ENCODE peak calls at places on chromosome 7, in eight cellular contexts. Y, K, P, H, A, L, Q and N are unnamed samples.

GRCh38 chr7:106421181-106421762 is 136.5 kb upstream of the NAMPT start:
- DNase-seq in Y (no peak), H (no peak), L (peak), Q (no peak), P (no peak), K (peak), A (peak), N (peak)

GRCh38 chr7:14759785-14760184 is 142.8 kb downstream of the DGKB start:
- DNase-seq in Q (no peak), H (no peak), K (no peak), P (no peak), A (peak), Y (no peak), L (peak), N (no peak)

GRCh38 chr7:73715648-73716317 is 3.7 kb downstream of the STX1A start:
- DNase-seq in P (peak), K (no peak), L (peak), Q (peak), H (peak), A (peak), Y (no peak), N (peak)

GRCh38 chr7:94047965-94048364 is 43.8 kb upstream of the BET1 start:
- DNase-seq in L (no peak), A (no peak), Y (no peak), K (no peak), H (no peak), Q (no peak), P (no peak), N (no peak)

GRCh38 chr7:29563590-29564454 is at the start of gene PRR15:
- DNase-seq in H (peak), Q (no peak), A (peak), Y (peak), P (no peak), K (peak), L (peak), N (peak)

GRCh38 chr7:30799976-30800661 is 28.9 kb downstream of the MINDY4 start:
- DNase-seq in Q (no peak), L (no peak), P (no peak), A (peak), H (no peak), Y (no peak), K (no peak), N (no peak)

GRCh38 chr7:21318190-21318915 is 109.5 kb upstream of the SP4 start:
- DNase-seq in Y (no peak), A (peak), P (no peak), L (peak), Q (no peak), H (peak), K (no peak), N (no peak)

GRCh38 chr7:79749851-79750250 is 296.4 kb upstream of the MAGI2 start:
- DNase-seq in H (no peak), A (no peak), L (no peak), P (no peak), Q (no peak), K (no peak), Y (no peak), N (no peak)

GRCh38 chr7:4209966-4210365 is 472.1 kb upstream of the FOXK1 start:
- DNase-seq in Y (no peak), H (no peak), A (no peak), K (no peak), P (no peak), L (no peak), Q (no peak), N (no peak)

GRCh38 chr7:1664711-1665591 is 5.1 kb upstream of the ELFN1 start:
- DNase-seq in H (peak), K (peak), L (peak), Y (peak), P (peak), A (peak), Q (peak), N (peak)

GRCh38 chr7:117582219-117582704 is 102.4 kb downstream of the CFTR start:
- DNase-seq in A (peak), Q (no peak), P (no peak), H (peak), K (no peak), Y (no peak), L (peak), N (peak)

GRCh38 chr7:140640060-140640611 is 477 bp downstream of the DENND2A start:
- DNase-seq in L (peak), Y (peak), A (peak), H (peak), K (no peak), P (no peak), Q (no peak), N (no peak)

GRCh38 chr7:153858335-153858734 is 193.9 kb upstream of the DPP6 start:
- DNase-seq in A (no peak), H (no peak), Q (no peak), P (no peak), Y (no peak), L (no peak), K (no peak), N (no peak)

GRCh38 chr7:92595281-92595680 is 5.1 kb upstream of the FAM133B start:
- DNase-seq in H (peak), A (peak), Q (no peak), Y (no peak), P (no peak), K (no peak), L (peak), N (peak)

GRCh38 chr7:132548489-132549078 is 27.7 kb downstream of the PLXNA4 start:
- DNase-seq in L (peak), K (no peak), P (no peak), H (no peak), Q (no peak), Y (no peak), A (peak), N (no peak)

GRCh38 chr7:129853661-129854268 is 99.0 kb downstream of the UBE2H start:
- DNase-seq in Y (no peak), A (peak), L (peak), Q (no peak), K (peak), P (no peak), H (peak), N (no peak)

GRCh38 chr7:69436944-69437343 is 161.3 kb upstream of the AUTS2 start:
- DNase-seq in H (no peak), Q (no peak), Y (no peak), L (no peak), K (no peak), A (no peak), P (no peak), N (no peak)

GRCh38 chr7:116576350-116577319 is 51.8 kb downstream of the CAV1 start:
- DNase-seq in Y (no peak), L (peak), A (peak), K (no peak), P (no peak), Q (no peak), H (peak), N (no peak)

GRCh38 chr7:121214652-121215051 is 114.1 kb upstream of the WNT16 start:
- DNase-seq in K (no peak), Y (no peak), Q (no peak), H (no peak), A (no peak), P (no peak), L (no peak), N (no peak)

GRCh38 chr7:148514236-148514635 is 76.3 kb upstream of the C7orf33 start:
- DNase-seq in K (no peak), A (no peak), L (no peak), P (no peak), H (no peak), Y (no peak), Q (no peak), N (no peak)

GRCh38 chr7:7944619-7945282 is 23.8 kb upstream of the GLCCI1 start:
- DNase-seq in L (no peak), P (peak), A (no peak), Y (no peak), Q (peak), H (no peak), K (no peak), N (no peak)

GRCh38 chr7:139757968-139758367 is 19.8 kb downstream of the HIPK2 start:
- DNase-seq in Q (no peak), K (no peak), P (no peak), L (no peak), A (no peak), H (no peak), Y (no peak), N (no peak)

GRCh38 chr7:30396379-30396778 is 82.2 kb downstream of the NOD1 start:
- DNase-seq in H (no peak), Y (no peak), K (no peak), Q (no peak), P (no peak), A (peak), L (no peak), N (no peak)

GRCh38 chr7:43615558-43616145 is 32.7 kb downstream of the STK17A start:
- DNase-seq in A (no peak), P (no peak), K (no peak), L (no peak), H (no peak), Y (peak), Q (no peak), N (no peak)

GRCh38 chr7:42915356-42915755 is 3.5 kb upstream of the C7orf25 start:
- DNase-seq in H (no peak), Q (no peak), L (peak), P (no peak), Y (no peak), A (no peak), K (no peak), N (no peak)

GRCh38 chr7:44738031-44738730 is 10.5 kb upstream of the ZMIZ2 start:
- DNase-seq in Q (no peak), Y (no peak), K (no peak), A (no peak), H (no peak), P (no peak), L (peak), N (no peak)

GRCh38 chr7:115359919-115360318 is 438.0 kb downstream of the MDFIC start:
- DNase-seq in K (no peak), L (no peak), P (no peak), A (peak), Q (no peak), H (no peak), Y (no peak), N (no peak)

GRCh38 chr7:4151524-4151923 is 530.6 kb upstream of the FOXK1 start:
- DNase-seq in P (no peak), A (no peak), Y (no peak), H (no peak), Q (no peak), K (no peak), L (no peak), N (no peak)

GRCh38 chr7:81499262-81500116 is 270.4 kb downstream of the HGF start:
- DNase-seq in A (peak), Q (no peak), Y (peak), H (peak), K (peak), L (peak), P (no peak), N (peak)

GRCh38 chr7:22445140-22445722 is 54.8 kb downstream of the STEAP1B start:
- DNase-seq in Q (no peak), P (no peak), A (no peak), H (peak), Y (no peak), K (peak), L (no peak), N (no peak)

GRCh38 chr7:120949393-120949799 is 1.2 kb upstream of the ING3 start:
- DNase-seq in K (no peak), L (no peak), Y (no peak), H (no peak), Q (no peak), P (no peak), A (peak), N (peak)

GRCh38 chr7:107128748-107129147 is 40.1 kb upstream of the HBP1 start:
- DNase-seq in H (no peak), P (no peak), L (no peak), Y (no peak), A (no peak), Q (no peak), K (no peak), N (no peak)

GRCh38 chr7:129664029-129665012 is 52.8 kb downstream of the NRF1 start:
- DNase-seq in K (no peak), Y (no peak), Q (no peak), H (peak), P (no peak), L (peak), A (peak), N (peak)

GRCh38 chr7:123666492-123666891 is 10.8 kb downstream of the LMOD2 start:
- DNase-seq in Y (no peak), K (no peak), L (no peak), A (no peak), Q (no peak), H (no peak), P (no peak), N (no peak)